ENCODE peak calls at places on chromosomes 4 and X, in eight cellular contexts. W is AG09309; X is activated CD4-positive, alpha-beta T cell treated with anti-CD3 and anti-CD28 coated beads, Interleukin-2, amount 50 U/mL, for 24 hours; A is GM13976; H is activated naive CD8-positive, alpha-beta T cell treated with anti-CD3 and anti-CD28 coated beads, Interleukin-2, amount 50 U/mL, for 24 hours; O is HCEC 1CT; Z is Kasumi-1; G is GM23338. Y is an unnamed sample.
A peak's percentile ranks its signal among the peaks of the same experiment; 100 is the strongest.

GRCh38 chrX:109890910-109891502 is 111.9 kb upstream of the TMEM164 start:
- DNase-seq in W (peak; percentile 10), X (peak; percentile 10), A (peak; percentile 50), H (peak; percentile 43), O (peak; percentile 30), Z (peak; percentile 50), G (peak; percentile 80), Y (peak; percentile 64)

GRCh38 chr4:163590609-163591264 is 96.2 kb downstream of the TMA16 start:
- DNase-seq in W (no peak), X (no peak), A (no peak), H (no peak), O (peak; percentile 46), Z (no peak), G (no peak), Y (no peak)

GRCh38 chrX:118727686-118728339 is 407 bp downstream of the IL13RA1 start:
- DNase-seq in W (no peak), X (no peak), A (peak; percentile 28), H (peak; percentile 3), O (peak; percentile 9), Z (no peak), G (no peak), Y (peak; percentile 73)

GRCh38 chr4:5409980-5410618 is 298.3 kb downstream of the EVC2 start:
- DNase-seq in W (no peak), X (no peak), A (no peak), H (no peak), O (no peak), Z (no peak), G (peak; percentile 48), Y (no peak)

GRCh38 chr4:42843694-42844093 is 48.8 kb upstream of the GRXCR1 start:
- DNase-seq in W (no peak), X (no peak), A (no peak), H (no peak), O (no peak), Z (no peak), G (no peak), Y (no peak)

GRCh38 chr4:135739354-135739753 is 1537.8 kb upstream of the PABPC4L start:
- DNase-seq in W (no peak), X (no peak), A (no peak), H (no peak), O (no peak), Z (no peak), G (no peak), Y (no peak)

GRCh38 chrX:50874878-50875277 is 35.7 kb upstream of the BMP15 start:
- DNase-seq in W (no peak), X (no peak), A (no peak), H (no peak), O (no peak), Z (no peak), G (peak; percentile 40), Y (no peak)

GRCh38 chr4:83083925-83084475 is 30.5 kb downstream of the PLAC8 start:
- DNase-seq in W (no peak), X (peak; percentile 29), A (no peak), H (peak; percentile 49), O (no peak), Z (no peak), G (peak; percentile 50), Y (no peak)

GRCh38 chr4:152382057-152382785 is 153.7 kb downstream of the FBXW7 start:
- DNase-seq in W (no peak), X (no peak), A (no peak), H (no peak), O (peak; percentile 6), Z (no peak), G (no peak), Y (no peak)

GRCh38 chr4:1851160-1851559 is 4.8 kb downstream of the LETM1 start:
- DNase-seq in W (no peak), X (no peak), A (no peak), H (no peak), O (no peak), Z (no peak), G (no peak), Y (no peak)

GRCh38 chr4:3732076-3733028 is 33.8 kb upstream of the ADRA2C start:
- DNase-seq in W (no peak), X (no peak), A (no peak), H (no peak), O (no peak), Z (no peak), G (no peak), Y (peak; percentile 56)

GRCh38 chrX:106921637-106922036 is 1.4 kb downstream of the CLDN2 start:
- DNase-seq in W (no peak), X (no peak), A (no peak), H (no peak), O (no peak), Z (no peak), G (no peak), Y (no peak)

GRCh38 chrX:20461576-20461975 is 194.9 kb upstream of the RPS6KA3 start:
- DNase-seq in W (no peak), X (no peak), A (no peak), H (no peak), O (peak; percentile 55), Z (no peak), G (no peak), Y (no peak)

GRCh38 chr4:32789026-32789608 is 2068.9 kb downstream of the PCDH7 start:
- DNase-seq in W (no peak), X (no peak), A (no peak), H (no peak), O (no peak), Z (no peak), G (no peak), Y (no peak)

GRCh38 chr4:101230806-101231426 is 116.4 kb downstream of the PPP3CA start:
- DNase-seq in W (peak; percentile 7), X (no peak), A (no peak), H (no peak), O (peak; percentile 6), Z (peak; percentile 48), G (peak; percentile 48), Y (no peak)

GRCh38 chr4:124111922-124112321 is 600.6 kb downstream of the ANKRD50 start:
- DNase-seq in W (peak; percentile 64), X (no peak), A (peak; percentile 8), H (no peak), O (peak; percentile 45), Z (peak; percentile 53), G (peak; percentile 79), Y (no peak)

GRCh38 chr4:911871-912490 is 20.1 kb downstream of the GAK start:
- DNase-seq in W (no peak), X (no peak), A (no peak), H (no peak), O (no peak), Z (no peak), G (no peak), Y (peak; percentile 46)

GRCh38 chrX:129831486-129831885 is 12.2 kb downstream of the ZDHHC9 start:
- DNase-seq in W (no peak), X (no peak), A (no peak), H (no peak), O (no peak), Z (no peak), G (no peak), Y (no peak)

GRCh38 chr4:121462660-121463261 is 81.9 kb upstream of the QRFPR start:
- DNase-seq in W (peak; percentile 37), X (peak; percentile 41), A (peak; percentile 23), H (peak; percentile 30), O (peak; percentile 44), Z (peak; percentile 86), G (peak; percentile 91), Y (no peak)

GRCh38 chr4:123478859-123479345 is 82.3 kb downstream of the SPRY1 start:
- DNase-seq in W (peak; percentile 61), X (no peak), A (no peak), H (peak; percentile 34), O (no peak), Z (no peak), G (no peak), Y (peak; percentile 56)

GRCh38 chr4:185256444-185256843 is 47.0 kb downstream of the SNX25 start:
- DNase-seq in W (no peak), X (no peak), A (no peak), H (no peak), O (peak; percentile 35), Z (no peak), G (no peak), Y (no peak)

GRCh38 chr4:173269280-173269679 is 64.9 kb downstream of the HMGB2 start:
- DNase-seq in W (no peak), X (no peak), A (no peak), H (no peak), O (no peak), Z (no peak), G (no peak), Y (no peak)

GRCh38 chrX:44061940-44062339 is 88.8 kb upstream of the NDP start:
- DNase-seq in W (no peak), X (no peak), A (no peak), H (no peak), O (no peak), Z (no peak), G (no peak), Y (no peak)

GRCh38 chrX:70117738-70118137 is 15.5 kb upstream of the IGBP1 start:
- DNase-seq in W (no peak), X (no peak), A (no peak), H (no peak), O (no peak), Z (no peak), G (no peak), Y (no peak)

GRCh38 chr4:102627831-102628523 is 126.8 kb downstream of the NFKB1 start:
- DNase-seq in W (peak; percentile 42), X (peak; percentile 46), A (peak; percentile 31), H (no peak), O (peak; percentile 73), Z (no peak), G (no peak), Y (no peak)

GRCh38 chrX:105909576-105909975 is 87.2 kb downstream of the NRK start:
- DNase-seq in W (no peak), X (no peak), A (no peak), H (no peak), O (no peak), Z (no peak), G (no peak), Y (no peak)

GRCh38 chr4:68074397-68074796 is 55.3 kb downstream of the TMPRSS11F start:
- DNase-seq in W (no peak), X (no peak), A (no peak), H (no peak), O (peak; percentile 1), Z (no peak), G (no peak), Y (no peak)

GRCh38 chr4:877502-877901 is 51.6 kb upstream of the CPLX1 start:
- DNase-seq in W (no peak), X (no peak), A (no peak), H (no peak), O (no peak), Z (no peak), G (no peak), Y (no peak)

GRCh38 chrX:21875013-21875412 is 19.2 kb downstream of the YY2 start:
- DNase-seq in W (no peak), X (no peak), A (no peak), H (no peak), O (no peak), Z (no peak), G (no peak), Y (no peak)

GRCh38 chr4:129623233-129623632 is 527.3 kb downstream of the C4orf33 start:
- DNase-seq in W (no peak), X (no peak), A (no peak), H (no peak), O (no peak), Z (peak; percentile 83), G (no peak), Y (no peak)

GRCh38 chr4:26288308-26288982 is 32.4 kb upstream of the RBPJ start:
- DNase-seq in W (peak; percentile 11), X (no peak), A (peak; percentile 57), H (peak; percentile 18), O (peak; percentile 61), Z (peak; percentile 95), G (no peak), Y (no peak)

GRCh38 chr4:56049428-56050212 is 100.9 kb downstream of the CEP135 start:
- DNase-seq in W (no peak), X (no peak), A (peak; percentile 49), H (peak; percentile 15), O (peak; percentile 3), Z (peak; percentile 70), G (peak; percentile 80), Y (no peak)

GRCh38 chr4:83858121-83858520 is 322.2 kb downstream of the GPAT3 start:
- DNase-seq in W (no peak), X (no peak), A (no peak), H (no peak), O (no peak), Z (no peak), G (no peak), Y (no peak)

GRCh38 chr4:176894498-176894897 is 101.8 kb upstream of the VEGFC start:
- DNase-seq in W (no peak), X (no peak), A (no peak), H (no peak), O (no peak), Z (no peak), G (no peak), Y (no peak)